ENCODE peak calls at places on chromosomes 13 and 19, in four cellular contexts. W, E, U and O are unnamed samples.

GRCh38 chr19:43439183-43440063 is 24.7 kb downstream of the TEX101 start:
- DNase-seq in E (no peak), W (no peak), U (peak; percentile 97), O (no peak)

GRCh38 chr13:101309014-101309619 is 107.2 kb downstream of the NALCN start:
- DNase-seq in E (no peak), U (no peak), W (no peak), O (no peak)

GRCh38 chr13:30006246-30006645 is 155.8 kb upstream of the UBL3 start:
- DNase-seq in W (no peak), U (no peak), E (no peak), O (no peak)

GRCh38 chr13:68745517-68745916 is 1362.1 kb upstream of the ATXN8OS start:
- DNase-seq in W (no peak), E (no peak), U (no peak), O (no peak)

GRCh38 chr13:51328488-51328887 is 11.0 kb upstream of the SERPINE3 start:
- DNase-seq in W (no peak), E (no peak), U (no peak), O (no peak)

GRCh38 chr19:47469719-47470118 is 2.0 kb downstream of the SLC8A2 start:
- DNase-seq in U (no peak), W (peak; percentile 83), E (no peak), O (no peak)

GRCh38 chr19:17846146-17846545 is 1.6 kb downstream of the JAK3 start:
- DNase-seq in U (no peak), W (no peak), E (no peak), O (no peak)

GRCh38 chr13:99403458-99403971 is 96.3 kb upstream of the GPR183 start:
- DNase-seq in U (no peak), W (no peak), E (peak; percentile 23), O (no peak)